ENCODE peak calls at places on chromosomes 7 and 10, in five cellular contexts. R is renal cortical epithelial cell; J is tibial artery; M is fibroblast of villous mesenchyme; D is activated CD4-positive, alpha-beta T cell treated with anti-CD3 and anti-CD28 coated beads, Interleukin-2, amount 50 U/mL, for 24 hours. C is an unnamed sample.

GRCh38 chr10:111598433-111599059 is 521.7 kb downstream of the ADRA2A start:
- DNase-seq in D (peak), J (no peak), M (peak), R (peak), C (peak)

GRCh38 chr10:129963831-129964501 is at the start of gene EBF3:
- DNase-seq in J (peak), D (peak), M (peak), R (no peak), C (peak)

GRCh38 chr7:39605087-39605486 is 18.3 kb upstream of the RALA start:
- DNase-seq in R (peak), J (no peak), M (no peak), D (no peak), C (peak)

GRCh38 chr10:35576730-35577129 is 28.4 kb upstream of the GJD4 start:
- DNase-seq in R (no peak), M (no peak), J (no peak), D (no peak), C (no peak)

GRCh38 chr7:51318886-51319579 is 2.4 kb upstream of the COBL start:
- DNase-seq in J (no peak), D (no peak), M (no peak), R (no peak), C (no peak)

GRCh38 chr10:22335204-22335956 is 9.9 kb upstream of the SPAG6 start:
- DNase-seq in J (peak), M (peak), D (peak), R (no peak), C (no peak)

GRCh38 chr10:131088619-131089018 is 222.9 kb downstream of the TCERG1L start:
- DNase-seq in R (no peak), M (no peak), D (no peak), J (no peak), C (no peak)

GRCh38 chr7:28020302-28020940 is 160.2 kb downstream of the JAZF1 start:
- DNase-seq in M (peak), D (peak), R (peak), J (peak), C (peak)

GRCh38 chr10:63003816-63004453 is 129.2 kb upstream of the NRBF2 start:
- DNase-seq in J (no peak), R (no peak), D (no peak), M (no peak), C (no peak)

GRCh38 chr7:135512135-135512887 is 2.4 kb upstream of the CNOT4 start:
- DNase-seq in J (no peak), R (peak), M (peak), D (peak), C (no peak)

GRCh38 chr7:92425311-92425947 is 21.9 kb upstream of the GATAD1 start:
- DNase-seq in M (no peak), D (no peak), J (no peak), R (no peak), C (no peak)

GRCh38 chr10:112782176-112782907 is 167.7 kb upstream of the TCF7L2 start:
- DNase-seq in D (no peak), R (no peak), M (no peak), J (peak), C (no peak)

GRCh38 chr10:47214520-47214919 is 85.5 kb upstream of the GDF10 start:
- DNase-seq in J (no peak), M (no peak), D (no peak), R (no peak), C (no peak)

GRCh38 chr7:24401628-24402593 is 117.9 kb downstream of the NPY start:
- DNase-seq in M (peak), J (no peak), D (no peak), R (peak), C (peak)